ENCODE peak calls at places on chromosomes 7 and 10, in ten cellular contexts. C is adrenal gland, I is WERI-Rb-1, X is transverse colon, O is body of pancreas, G is fibroblast of lung, U is heart right ventricle, R is BE2C, P is cardiac muscle cell, M is endothelial cell. Y is an unnamed sample.

GRCh38 chr7:88005191-88005590 is 71.1 kb downstream of the ADAM22 start:
- DNase-seq in C (no peak), I (no peak), X (no peak), O (no peak), G (no peak), U (no peak), R (no peak), P (no peak), M (no peak), Y (no peak)

GRCh38 chr10:124648738-124649137 is 95.4 kb downstream of the FAM53B start:
- DNase-seq in C (peak), I (no peak), X (peak), O (peak), G (peak), U (peak), R (peak), P (peak), M (no peak), Y (no peak)

GRCh38 chr7:120986665-120987064 is 1.8 kb upstream of the CPED1 start:
- DNase-seq in C (no peak), I (no peak), X (no peak), O (no peak), G (no peak), U (no peak), R (no peak), P (no peak), M (no peak), Y (no peak)

GRCh38 chr10:20897146-20897834 is at the start of gene NEBL:
- DNase-seq in C (no peak), I (no peak), X (no peak), O (no peak), G (peak), U (peak), R (no peak), P (peak), M (no peak), Y (no peak)

GRCh38 chr10:103853428-103854264 is 1.7 kb downstream of the SH3PXD2A start:
- DNase-seq in C (no peak), I (no peak), X (peak), O (no peak), G (no peak), U (no peak), R (no peak), P (no peak), M (no peak), Y (no peak)

GRCh38 chr7:105015631-105015965 is 1.6 kb downstream of the KMT2E start:
- DNase-seq in C (no peak), I (no peak), X (peak), O (peak), G (peak), U (no peak), R (peak), P (peak), M (no peak), Y (no peak)

GRCh38 chr10:73732426-73732825 is 11.7 kb upstream of the SEC24C start:
- DNase-seq in C (no peak), I (no peak), X (no peak), O (no peak), G (no peak), U (no peak), R (no peak), P (no peak), M (no peak), Y (no peak)

GRCh38 chr10:110209399-110209925 is 2.1 kb downstream of the MXI1 start:
- DNase-seq in C (peak), I (peak), X (peak), O (peak), G (peak), U (peak), R (peak), P (peak), M (peak), Y (peak)

GRCh38 chr10:1253476-1254353 is 197.5 kb downstream of the WDR37 start:
- DNase-seq in C (no peak), I (no peak), X (no peak), O (no peak), G (no peak), U (no peak), R (no peak), P (no peak), M (no peak), Y (no peak)

GRCh38 chr7:79749851-79750250 is 296.4 kb upstream of the MAGI2 start:
- DNase-seq in C (no peak), I (no peak), X (no peak), O (no peak), G (no peak), U (no peak), R (no peak), P (no peak), M (no peak), Y (no peak)

GRCh38 chr7:55532150-55532917 is 40.0 kb downstream of the VOPP1 start:
- DNase-seq in C (no peak), I (no peak), X (no peak), O (no peak), G (no peak), U (no peak), R (no peak), P (no peak), M (no peak), Y (no peak)

GRCh38 chr7:483656-484364 is 35.8 kb downstream of the PDGFA start:
- DNase-seq in C (no peak), I (no peak), X (no peak), O (peak), G (no peak), U (no peak), R (no peak), P (no peak), M (no peak), Y (no peak)

GRCh38 chr7:27235387-27236052 is 7.1 kb upstream of the EVX1 start:
- DNase-seq in C (peak), I (peak), X (peak), O (peak), G (peak), U (peak), R (peak), P (peak), M (peak), Y (peak)

GRCh38 chr7:94223375-94224084 is 171.2 kb upstream of the COL1A2 start:
- DNase-seq in C (peak), I (no peak), X (no peak), O (no peak), G (peak), U (no peak), R (no peak), P (peak), M (peak), Y (no peak)

GRCh38 chr7:836429-836828 is 4.2 kb downstream of the SUN1 start:
- DNase-seq in C (no peak), I (peak), X (peak), O (peak), G (peak), U (no peak), R (peak), P (peak), M (peak), Y (no peak)

GRCh38 chr10:71584461-71584860 is 135.1 kb downstream of the C10orf105 start:
- DNase-seq in C (no peak), I (no peak), X (no peak), O (no peak), G (peak), U (no peak), R (no peak), P (peak), M (no peak), Y (no peak)

GRCh38 chr10:104387130-104387888 is 33.7 kb downstream of the CFAP58 start:
- DNase-seq in C (no peak), I (no peak), X (no peak), O (no peak), G (no peak), U (no peak), R (peak), P (no peak), M (no peak), Y (no peak)

GRCh38 chr7:157010588-157011332 is at the start of gene MNX1:
- DNase-seq in C (peak), I (peak), X (peak), O (peak), G (peak), U (peak), R (peak), P (no peak), M (peak), Y (peak)

GRCh38 chr7:28301148-28301641 is 111.1 kb upstream of the CREB5 start:
- DNase-seq in C (no peak), I (no peak), X (no peak), O (peak), G (peak), U (no peak), R (no peak), P (peak), M (no peak), Y (no peak)

GRCh38 chr7:99622596-99622995 is 5.8 kb downstream of the ZSCAN25 start:
- DNase-seq in C (no peak), I (no peak), X (no peak), O (no peak), G (no peak), U (no peak), R (no peak), P (no peak), M (no peak), Y (no peak)
- TF ChIP-seq CTCF in C (no peak), I (no peak), X (no peak), O (no peak), G (no peak), U (no peak), R (no peak), P (no peak), M (no peak), Y (no peak)

GRCh38 chr10:70350501-70350900 is 31.9 kb downstream of the LRRC20 start:
- DNase-seq in C (no peak), I (no peak), X (no peak), O (no peak), G (no peak), U (no peak), R (no peak), P (no peak), M (no peak), Y (no peak)

GRCh38 chr10:70347321-70347720 is 35.1 kb downstream of the LRRC20 start:
- DNase-seq in C (no peak), I (no peak), X (no peak), O (no peak), G (no peak), U (no peak), R (no peak), P (no peak), M (no peak), Y (no peak)

GRCh38 chr10:70344144-70344543 is 38.3 kb downstream of the LRRC20 start:
- DNase-seq in C (no peak), I (no peak), X (no peak), O (no peak), G (no peak), U (no peak), R (no peak), P (no peak), M (no peak), Y (no peak)

GRCh38 chr10:70346155-70346554 is 36.3 kb downstream of the LRRC20 start:
- DNase-seq in C (no peak), I (no peak), X (no peak), O (no peak), G (no peak), U (no peak), R (no peak), P (no peak), M (no peak), Y (no peak)

DNA sequence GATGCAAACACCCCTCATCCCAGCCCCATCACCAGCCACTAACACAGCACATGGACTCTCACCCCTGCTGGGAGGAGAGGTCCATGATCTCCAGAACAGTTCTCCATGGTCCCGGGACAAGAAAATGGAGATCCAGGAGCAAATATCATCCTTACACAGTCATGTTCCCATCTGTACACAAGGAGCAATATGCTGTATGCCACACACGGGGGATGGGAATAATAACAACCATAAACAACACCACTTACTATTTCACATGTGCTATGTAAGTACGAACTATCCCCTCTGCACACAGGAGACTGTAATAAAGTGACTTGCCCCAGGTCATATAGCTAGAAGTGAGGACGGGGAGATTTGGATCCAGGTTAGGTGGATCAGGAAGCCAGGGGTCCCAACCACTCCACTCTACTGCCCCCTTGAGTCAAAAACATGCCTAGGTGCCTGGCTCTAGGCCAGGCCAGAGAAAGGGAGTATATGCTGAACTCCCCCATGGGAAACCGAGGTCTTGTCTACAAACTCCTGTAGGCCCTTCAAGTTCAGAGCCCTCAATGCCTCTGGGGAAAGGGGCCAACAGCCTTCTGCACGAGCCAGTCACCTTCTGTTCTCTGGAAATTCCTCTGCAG is 34.1 kb downstream of the LRRC20 start:
- DNase-seq in C (peak), I (peak), X (no peak), O (peak), G (no peak), U (peak), R (peak), P (peak), M (peak), Y (no peak)
- TF ChIP-seq CTCF in C (peak), I (peak), X (peak), O (peak), G (peak), U (no peak), R (peak), P (peak), M (peak), Y (peak)

GRCh38 chr7:50450691-50451051 is 521 bp upstream of the FIGNL1 start:
- DNase-seq in C (peak), I (no peak), X (peak), O (peak), G (no peak), U (peak), R (no peak), P (peak), M (no peak), Y (no peak)

GRCh38 chr7:50446542-50446960 is 3.6 kb downstream of the FIGNL1 start:
- DNase-seq in C (no peak), I (no peak), X (no peak), O (no peak), G (peak), U (no peak), R (no peak), P (peak), M (no peak), Y (no peak)

GRCh38 chr7:50448823-50449222 is 1.3 kb downstream of the FIGNL1 start:
- DNase-seq in C (no peak), I (no peak), X (no peak), O (no peak), G (no peak), U (no peak), R (no peak), P (no peak), M (no peak), Y (no peak)

GRCh38 chr7:50449501-50449880 is 659 bp downstream of the FIGNL1 start:
- DNase-seq in C (no peak), I (no peak), X (no peak), O (no peak), G (no peak), U (no peak), R (no peak), P (no peak), M (no peak), Y (no peak)

GRCh38 chr7:50449881-50450690 is at the start of gene FIGNL1:
- DNase-seq in C (peak), I (peak), X (peak), O (peak), G (peak), U (peak), R (peak), P (peak), M (peak), Y (peak)
- TF ChIP-seq CTCF in C (no peak), I (no peak), X (no peak), O (no peak), G (no peak), U (no peak), R (no peak), P (no peak), M (no peak), Y (no peak)

GRCh38 chr10:77073066-77073960 is 564.3 kb downstream of the KCNMA1 start:
- DNase-seq in C (peak), I (no peak), X (peak), O (peak), G (no peak), U (peak), R (no peak), P (peak), M (no peak), Y (no peak)
- TF ChIP-seq CTCF in C (no peak), I (no peak), X (no peak), O (no peak), G (no peak), U (no peak), R (no peak), P (no peak), M (no peak), Y (no peak)

Y was measured in progenitor cell of endocrine pancreas.